ENCODE peak calls at places on chromosome 15, in eight cellular contexts. K, M, J, W, S, P, F and O are unnamed samples.

GRCh38 chr15:57133127-57133968 is 214.9 kb downstream of the TCF12 start:
- DNase-seq in K (peak), P (no peak), W (peak), F (no peak), S (peak), M (no peak), J (peak), O (peak)

GRCh38 chr15:84715442-84716035 is 400 bp downstream of the SEC11A start:
- DNase-seq in F (peak), W (no peak), K (peak), S (peak), M (peak), P (no peak), J (peak), O (no peak)

GRCh38 chr15:99305761-99306505 is 54.7 kb downstream of the LRRC28 start:
- DNase-seq in J (peak), K (peak), M (no peak), F (peak), S (peak), P (peak), W (peak), O (peak)

GRCh38 chr15:95259965-95260364 is 1028.6 kb downstream of the MCTP2 start:
- DNase-seq in W (no peak), F (peak), S (no peak), M (no peak), P (no peak), K (no peak), J (no peak), O (no peak)

GRCh38 chr15:65212097-65212496 is 824 bp upstream of the CILP start:
- DNase-seq in J (peak), P (no peak), M (no peak), W (no peak), K (no peak), F (no peak), S (no peak), O (peak)

GRCh38 chr15:95300958-95301357 is 1029.5 kb upstream of the NR2F2 start:
- DNase-seq in S (no peak), P (no peak), K (no peak), W (no peak), J (no peak), F (no peak), M (peak), O (no peak)

GRCh38 chr15:95076381-95076780 is 845.0 kb downstream of the MCTP2 start:
- DNase-seq in M (no peak), F (no peak), J (no peak), P (no peak), W (no peak), S (peak), K (no peak), O (no peak)

GRCh38 chr15:81256916-81257315 is 60.2 kb downstream of the IL16 start:
- DNase-seq in P (no peak), K (no peak), F (peak), W (no peak), J (no peak), M (no peak), S (peak), O (peak)

GRCh38 chr15:51180534-51180933 is 85.8 kb upstream of the TNFAIP8L3 start:
- DNase-seq in P (no peak), W (no peak), K (no peak), J (no peak), F (no peak), S (no peak), M (no peak), O (no peak)

GRCh38 chr15:39381517-39381916 is 199.4 kb upstream of the THBS1 start:
- DNase-seq in P (no peak), F (peak), J (no peak), W (no peak), K (no peak), M (no peak), S (peak), O (no peak)

GRCh38 chr15:50044904-50045303 is 74.1 kb downstream of the ATP8B4 start:
- DNase-seq in S (no peak), J (no peak), W (no peak), F (no peak), K (no peak), P (no peak), M (no peak), O (no peak)

GRCh38 chr15:67794832-67795574 is 30.3 kb upstream of the SKOR1 start:
- DNase-seq in W (no peak), P (no peak), J (no peak), F (no peak), M (no peak), K (no peak), S (no peak), O (no peak)

GRCh38 chr15:80579611-80580010 is 115.5 kb upstream of the ABHD17C start:
- DNase-seq in W (no peak), F (peak), K (no peak), J (no peak), M (no peak), S (no peak), P (no peak), O (no peak)

GRCh38 chr15:88744548-88745020 is 58.7 kb upstream of the ACAN start:
- DNase-seq in K (no peak), F (no peak), S (no peak), J (no peak), M (no peak), P (no peak), W (no peak), O (no peak)

GRCh38 chr15:48632651-48633050 is 12.9 kb downstream of the FBN1 start:
- DNase-seq in F (no peak), P (no peak), K (no peak), W (no peak), S (no peak), J (no peak), M (no peak), O (no peak)

GRCh38 chr15:65245096-65245849 is 34.0 kb upstream of the CILP start:
- DNase-seq in W (no peak), K (no peak), J (no peak), M (peak), P (peak), F (no peak), S (peak), O (no peak)

GRCh38 chr15:22780267-22780666 is 6.2 kb upstream of the NIPA1 start:
- DNase-seq in S (no peak), M (no peak), P (no peak), F (peak), W (no peak), K (no peak), J (no peak), O (no peak)

GRCh38 chr15:99706557-99707303 is 26.5 kb downstream of the LYSMD4 start:
- DNase-seq in J (no peak), M (no peak), W (no peak), K (no peak), S (no peak), F (no peak), P (no peak), O (no peak)

GRCh38 chr15:63093486-63094205 is 28.0 kb upstream of the LACTB start:
- DNase-seq in P (peak), K (peak), W (peak), F (peak), S (peak), J (peak), M (peak), O (peak)

GRCh38 chr15:32956006-32956405 is 238.2 kb downstream of the GREM1 start:
- DNase-seq in K (peak), S (peak), P (peak), M (no peak), J (peak), F (peak), W (no peak), O (no peak)

GRCh38 chr15:43903864-43904290 is 77.1 kb downstream of the WDR76 start:
- DNase-seq in W (peak), S (peak), J (peak), P (peak), K (peak), M (peak), F (no peak), O (peak)

GRCh38 chr15:43977072-43977884 is 150.5 kb downstream of the WDR76 start:
- DNase-seq in K (no peak), M (no peak), P (no peak), S (no peak), F (peak), W (no peak), J (no peak), O (no peak)

GRCh38 chr15:97036301-97036700 is 705.8 kb downstream of the NR2F2 start:
- DNase-seq in M (no peak), S (peak), K (no peak), J (no peak), P (no peak), F (no peak), W (no peak), O (no peak)

GRCh38 chr15:25832158-25832557 is 31.0 kb downstream of the ATP10A start:
- DNase-seq in J (no peak), S (peak), M (no peak), P (no peak), K (no peak), W (no peak), F (no peak), O (no peak)

GRCh38 chr15:75597667-75598341 is 18.7 kb upstream of the PTPN9 start:
- DNase-seq in S (no peak), W (no peak), K (no peak), J (no peak), P (no peak), F (no peak), M (no peak), O (peak)

GRCh38 chr15:51144021-51144532 is 49.4 kb upstream of the TNFAIP8L3 start:
- DNase-seq in J (no peak), K (no peak), M (no peak), P (peak), W (no peak), S (peak), F (peak), O (no peak)

GRCh38 chr15:39574416-39574815 is 6.5 kb upstream of the THBS1 start:
- DNase-seq in M (no peak), K (no peak), F (peak), S (no peak), W (no peak), J (no peak), P (no peak), O (no peak)

GRCh38 chr15:69140306-69140705 is 20.1 kb upstream of the GLCE start:
- DNase-seq in P (no peak), W (no peak), K (no peak), F (no peak), J (peak), S (no peak), M (no peak), O (no peak)

GRCh38 chr15:41116872-41117242 is 777 bp upstream of the INO80 start:
- DNase-seq in K (no peak), J (no peak), F (no peak), M (no peak), P (no peak), S (no peak), W (no peak), O (peak)

GRCh38 chr15:83659011-83659811 is 5.3 kb downstream of the ADAMTSL3 start:
- DNase-seq in P (no peak), J (no peak), M (peak), S (no peak), W (no peak), K (no peak), F (no peak), O (no peak)